ENCODE peak calls at places on chromosomes 3 and 15, in five cellular contexts. S is GM12865; I is aorta; R is NCI-H460; X is activated T-helper 1 cell treated with anti-CD3 and anti-CD28 coated beads, Interleukin-12 subunit alpha, Interleukin-12 subunit beta, Interleukin-2, Interleukin-4 antibody, amounts not matched to agents 30 ng/mL and 10 ng/mL and 1 ng/mL, durations not matched to agents 14 hours and 24 hours and 36 hours. T is an unnamed sample.
A peak's percentile ranks its signal among the peaks of the same experiment; 100 is the strongest.

GRCh38 chr15:59326856-59327255 is 45.8 kb downstream of the MYO1E start:
- DNase-seq in S (no peak), I (no peak), R (no peak), X (no peak), T (no peak)

GRCh38 chr3:49670940-49671290 is 3.2 kb upstream of the APEH start:
- DNase-seq in S (no peak), I (no peak), R (no peak), X (no peak), T (no peak)

GRCh38 chr3:27423463-27423862 is 54.3 kb upstream of the NEK10 start:
- DNase-seq in S (no peak), I (no peak), R (no peak), X (no peak), T (no peak)

GRCh38 chr3:55307622-55308021 is 179.5 kb downstream of the WNT5A start:
- DNase-seq in S (no peak), I (no peak), R (no peak), X (no peak), T (no peak)

GRCh38 chr15:38070778-38071177 is 136.3 kb downstream of the TMCO5A start:
- DNase-seq in S (no peak), I (no peak), R (no peak), X (no peak), T (no peak)

GRCh38 chr3:46368569-46368968 is 2.2 kb upstream of the CCR5 start:
- DNase-seq in S (peak; percentile 89), I (no peak), R (peak; percentile 55), X (peak; percentile 28), T (no peak)

GRCh38 chr3:71725279-71725991 is at the start of gene EIF4E3:
- DNase-seq in S (no peak), I (peak; percentile 81), R (peak; percentile 24), X (peak; percentile 43), T (peak; percentile 25)

GRCh38 chr15:88256261-88257230 is at the start of gene NTRK3:
- DNase-seq in S (no peak), I (no peak), R (no peak), X (no peak), T (no peak)

GRCh38 chr3:155391583-155391982 is 98.1 kb upstream of the STRIT1 start:
- DNase-seq in S (no peak), I (no peak), R (no peak), X (no peak), T (no peak)

GRCh38 chr15:58498821-58499580 is 67.2 kb downstream of the LIPC start:
- DNase-seq in S (no peak), I (no peak), R (no peak), X (no peak), T (no peak)

GRCh38 chr15:83030021-83030420 is 18.6 kb upstream of the C15orf40 start:
- DNase-seq in S (no peak), I (no peak), R (no peak), X (no peak), T (no peak)

GRCh38 chr3:180680097-180680430 is 775 bp upstream of the CCDC39 start:
- DNase-seq in S (peak; percentile 61), I (no peak), R (no peak), X (no peak), T (peak; percentile 86)

GRCh38 chr15:57415559-57415958 is 39.3 kb downstream of the CGNL1 start:
- DNase-seq in S (no peak), I (no peak), R (no peak), X (no peak), T (no peak)

GRCh38 chr3:12957334-12957733 is 115.9 kb downstream of the IQSEC1 start:
- DNase-seq in S (no peak), I (no peak), R (no peak), X (no peak), T (no peak)

GRCh38 chr3:28000608-28001007 is 240.8 kb upstream of the CMC1 start:
- DNase-seq in S (no peak), I (no peak), R (no peak), X (no peak), T (no peak)

GRCh38 chr15:73237910-73238309 is 130.8 kb downstream of the HCN4 start:
- DNase-seq in S (no peak), I (no peak), R (no peak), X (no peak), T (no peak)

GRCh38 chr15:61155741-61156700 is 73.1 kb downstream of the RORA start:
- DNase-seq in S (no peak), I (no peak), R (no peak), X (no peak), T (no peak)

GRCh38 chr3:150467381-150467780 is 59.3 kb downstream of the TSC22D2 start:
- DNase-seq in S (no peak), I (no peak), R (no peak), X (no peak), T (no peak)